ENCODE peak calls at places on chromosomes 11 and 22, in seven cellular contexts. S, Z, Q, O, H, B and I are unnamed samples.

GRCh38 chr11:101456812-101457211 is 127.0 kb downstream of the TRPC6 start:
- DNase-seq in S (peak), Z (no peak), Q (no peak), O (no peak), H (no peak), B (peak), I (no peak)

GRCh38 chr22:23401111-23401909 is 178.8 kb downstream of the IGLL1 start:
- DNase-seq in S (no peak), Z (peak), Q (no peak), O (no peak), H (no peak), B (peak), I (no peak)

GRCh38 chr11:2427721-2428321 is 16.5 kb downstream of the TRPM5 start:
- DNase-seq in S (no peak), Z (no peak), Q (no peak), O (no peak), H (no peak), B (no peak), I (no peak)

GRCh38 chr11:19084661-19085315 is 24.3 kb upstream of the MRGPRX2 start:
- DNase-seq in S (no peak), Z (no peak), Q (no peak), O (no peak), H (no peak), B (peak), I (no peak)

GRCh38 chr11:106601637-106602297 is 416.5 kb downstream of the GUCY1A2 start:
- DNase-seq in S (no peak), Z (no peak), Q (no peak), O (no peak), H (no peak), B (no peak), I (no peak)

GRCh38 chr22:38751422-38752346 is 4.1 kb downstream of the SUN2 start:
- DNase-seq in S (peak), Z (no peak), Q (peak), O (no peak), H (no peak), B (no peak), I (peak)

GRCh38 chr22:27982630-27983180 is 63.6 kb upstream of the PITPNB start:
- DNase-seq in S (no peak), Z (no peak), Q (no peak), O (no peak), H (no peak), B (no peak), I (no peak)

GRCh38 chr11:2750101-2750509 is 50.3 kb upstream of the KCNQ1OT1 start:
- DNase-seq in S (no peak), Z (no peak), Q (peak), O (no peak), H (no peak), B (no peak), I (no peak)

GRCh38 chr11:35063453-35063852 is 75.5 kb upstream of the CD44 start:
- DNase-seq in S (no peak), Z (no peak), Q (no peak), O (no peak), H (no peak), B (no peak), I (no peak)

GRCh38 chr11:12942157-12942556 is 67.0 kb upstream of the RASSF10 start:
- DNase-seq in S (no peak), Z (no peak), Q (no peak), O (no peak), H (no peak), B (no peak), I (no peak)

GRCh38 chr11:118050208-118050891 is 26.5 kb upstream of the TMPRSS4 start:
- DNase-seq in S (no peak), Z (no peak), Q (no peak), O (no peak), H (no peak), B (no peak), I (no peak)

GRCh38 chr11:86785576-86785975 is 14.8 kb upstream of the PRSS23 start:
- DNase-seq in S (no peak), Z (no peak), Q (no peak), O (no peak), H (no peak), B (no peak), I (no peak)

GRCh38 chr11:66607126-66607834 is 9.2 kb upstream of the RBM14 start:
- DNase-seq in S (no peak), Z (peak), Q (peak), O (no peak), H (no peak), B (peak), I (peak)

GRCh38 chr11:70333206-70333605 is 62.7 kb downstream of the PPFIA1 start:
- DNase-seq in S (no peak), Z (peak), Q (no peak), O (no peak), H (no peak), B (no peak), I (no peak)

GRCh38 chr22:19750666-19751490 is 9.7 kb upstream of the TBX1 start:
- DNase-seq in S (no peak), Z (peak), Q (no peak), O (no peak), H (no peak), B (no peak), I (no peak)
- H3K4me3 ChIP-seq in S (no peak), Z (no peak), Q (no peak), O (no peak), H (no peak), B (no peak), I (no peak)

GRCh38 chr22:40819741-40820140 is 595 bp upstream of the SLC25A17 start:
- DNase-seq in S (peak), Z (no peak), Q (no peak), O (peak), H (no peak), B (peak), I (no peak)
- H3K4me3 ChIP-seq in S (peak), Z (peak), Q (peak), O (peak), H (peak), B (peak), I (peak)

DNA sequence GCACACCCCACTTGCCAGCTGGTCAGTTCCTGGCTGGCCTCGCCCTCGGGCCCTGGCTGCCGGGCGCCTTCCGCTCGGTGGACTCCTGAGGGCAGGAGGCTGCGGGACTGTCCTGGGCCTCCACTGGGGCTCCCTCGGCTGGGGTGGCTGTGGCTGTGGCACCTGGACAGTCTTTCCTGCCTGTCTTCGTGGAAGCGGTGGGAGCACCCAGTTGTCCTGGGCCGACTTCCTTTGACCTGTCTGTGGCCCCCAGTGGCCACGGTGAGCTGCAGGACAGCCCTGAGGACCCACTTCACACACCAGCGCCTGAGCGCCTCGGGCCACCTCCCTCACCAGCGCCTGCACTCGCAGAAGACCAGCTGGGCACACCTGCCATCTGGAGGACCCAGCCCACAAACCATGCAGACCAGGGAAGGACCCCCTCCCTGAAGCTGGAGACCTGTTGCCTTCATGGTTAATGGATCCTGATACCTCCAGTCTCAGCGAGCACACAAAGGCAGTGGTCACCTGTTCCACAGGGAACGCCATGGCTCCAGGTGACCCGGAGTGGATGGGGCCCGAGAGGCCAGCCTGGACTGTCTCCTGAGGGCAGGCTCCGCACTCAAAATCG is 1.7 kb upstream of the EPS8L2 start:
- DNase-seq in S (no peak), Z (no peak), Q (no peak), O (no peak), H (no peak), B (no peak), I (no peak)
- H3K4me3 ChIP-seq in S (no peak), Z (no peak), Q (no peak), O (no peak), H (no peak), B (no peak), I (no peak)

DNA sequence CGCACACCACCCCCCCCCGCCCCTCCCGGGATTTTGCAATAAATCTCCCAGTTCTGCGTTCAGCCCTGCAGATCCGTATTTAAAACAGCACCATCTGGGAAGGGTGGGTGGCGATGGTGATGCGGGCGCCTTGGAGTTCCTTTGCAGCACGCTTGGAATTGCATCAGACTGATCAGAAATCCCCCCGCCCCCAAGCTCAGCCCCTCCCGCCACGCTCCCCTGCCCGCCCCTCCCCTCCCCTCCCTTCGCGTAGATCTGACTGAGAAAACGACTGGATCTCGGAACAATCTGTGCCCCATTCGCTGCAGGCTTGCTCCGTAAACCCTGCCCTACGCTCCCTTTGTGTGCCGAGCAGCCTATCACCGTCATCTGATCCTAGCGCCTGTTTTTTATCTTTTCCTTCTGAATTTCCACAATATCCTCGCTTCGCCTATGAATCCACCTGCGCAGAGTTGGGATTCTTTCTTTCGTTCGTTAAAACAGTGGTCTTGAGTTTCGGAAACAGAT is 18.1 kb upstream of the BDNF start:
- DNase-seq in S (no peak), Z (peak), Q (no peak), O (peak), H (peak), B (peak), I (no peak)
- H3K4me3 ChIP-seq in S (no peak), Z (peak), Q (peak), O (peak), H (peak), B (peak), I (no peak)